ENCODE peak calls at places on chromosome 2, in eight cellular contexts. B is body of pancreas, M is Caco-2, I is IMR-90, X is right atrium auricular region, L is astrocyte, N is tibial artery, Y is PC-3. A is an unnamed sample.

GRCh38 chr2:3423492-3424170 is 44.1 kb downstream of the TRAPPC12 start:
- DNase-seq in B (peak), Y (peak), X (peak), N (peak), I (peak), M (peak), L (peak), A (no peak)

GRCh38 chr2:241562269-241562891 is 3.8 kb downstream of the BOK start:
- DNase-seq in B (no peak), N (no peak), I (no peak), Y (peak), L (no peak), X (no peak), M (no peak), A (peak)

GRCh38 chr2:38057651-38058410 is 18.1 kb downstream of the CYP1B1 start:
- DNase-seq in I (no peak), Y (peak), L (no peak), B (no peak), M (no peak), N (no peak), X (no peak), A (no peak)

GRCh38 chr2:191247381-191248057 is 2.3 kb downstream of the MYO1B start:
- DNase-seq in B (peak), X (no peak), L (peak), N (no peak), Y (peak), I (peak), M (peak), A (peak)

GRCh38 chr2:42297322-42297936 is 63.6 kb downstream of the COX7A2L start:
- DNase-seq in L (no peak), Y (no peak), N (no peak), M (no peak), B (no peak), I (no peak), X (no peak), A (no peak)

GRCh38 chr2:18117592-18117991 is 239.1 kb downstream of the KCNS3 start:
- DNase-seq in L (no peak), B (peak), N (no peak), I (peak), M (peak), X (no peak), Y (peak), A (no peak)

GRCh38 chr2:144645055-144645778 is 125.3 kb upstream of the ZEB2 start:
- DNase-seq in B (no peak), M (no peak), X (no peak), N (no peak), Y (no peak), I (peak), L (no peak), A (no peak)

GRCh38 chr2:205197468-205198129 is 484.7 kb upstream of the NRP2 start:
- DNase-seq in X (no peak), M (no peak), I (no peak), B (no peak), L (no peak), N (no peak), Y (no peak), A (no peak)

GRCh38 chr2:183089192-183089851 is 10.8 kb downstream of the DUSP19 start:
- DNase-seq in N (no peak), X (no peak), Y (no peak), M (no peak), L (no peak), I (no peak), B (no peak), A (no peak)

GRCh38 chr2:105042189-105042588 is 4.3 kb downstream of the MRPS9 start:
- DNase-seq in M (no peak), L (no peak), N (no peak), Y (no peak), X (no peak), B (peak), I (no peak), A (no peak)

GRCh38 chr2:36919041-36919837 is 47.1 kb downstream of the STRN start:
- DNase-seq in L (no peak), Y (no peak), X (no peak), M (peak), N (no peak), I (peak), B (no peak), A (no peak)

GRCh38 chr2:36918307-36918706 is 48.0 kb downstream of the STRN start:
- DNase-seq in B (no peak), L (no peak), M (no peak), N (no peak), Y (peak), I (peak), X (no peak), A (no peak)

DNA sequence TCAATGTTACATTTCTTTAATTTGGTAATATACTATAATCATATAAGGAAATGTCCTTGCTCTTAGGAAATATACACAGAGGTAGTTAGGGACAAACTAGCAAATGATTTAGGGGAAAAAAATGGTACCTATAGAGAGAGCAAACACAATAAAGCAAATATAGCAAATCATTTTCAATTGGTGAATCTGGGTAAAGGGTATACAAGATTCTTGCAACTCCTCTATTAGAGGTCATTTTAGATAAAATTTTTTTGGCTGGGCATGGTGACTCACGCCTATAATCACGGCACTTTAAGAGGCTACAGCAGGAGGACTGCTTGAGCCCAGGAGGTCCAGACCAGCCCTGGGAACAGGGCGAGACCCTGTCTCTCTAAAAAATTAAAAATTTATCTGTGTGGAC is 44.4 kb downstream of the STRN start:
- DNase-seq in L (no peak), Y (no peak), B (no peak), N (no peak), M (no peak), X (no peak), I (no peak), A (no peak)
- H3K4me3 ChIP-seq in L (no peak), Y (no peak), B (no peak), N (no peak), M (no peak), X (no peak), I (no peak), A (no peak)

GRCh38 chr2:27823564-27823963 is 52.0 kb downstream of the MRPL33 start:
- DNase-seq in L (no peak), X (no peak), M (no peak), I (no peak), N (no peak), B (no peak), Y (no peak), A (no peak)
- TF ChIP-seq CTCF in L (no peak), X (peak), M (peak), I (no peak), N (peak), B (no peak), Y (no peak), A (no peak)

GRCh38 chr2:36750101-36750500 is 53.6 kb downstream of the VIT start:
- DNase-seq in I (no peak), N (no peak), M (no peak), Y (no peak), X (no peak), L (no peak), B (no peak), A (no peak)

GRCh38 chr2:36748166-36748565 is 51.7 kb downstream of the VIT start:
- DNase-seq in I (peak), B (no peak), M (no peak), L (no peak), X (no peak), Y (no peak), N (no peak), A (no peak)

GRCh38 chr2:36756438-36756837 is 59.9 kb downstream of the VIT start:
- DNase-seq in N (no peak), X (no peak), B (no peak), I (no peak), M (no peak), Y (no peak), L (peak), A (no peak)

GRCh38 chr2:36754578-36754977 is 58.1 kb downstream of the VIT start:
- DNase-seq in I (no peak), M (no peak), Y (no peak), X (no peak), L (no peak), N (no peak), B (no peak), A (no peak)

DNA sequence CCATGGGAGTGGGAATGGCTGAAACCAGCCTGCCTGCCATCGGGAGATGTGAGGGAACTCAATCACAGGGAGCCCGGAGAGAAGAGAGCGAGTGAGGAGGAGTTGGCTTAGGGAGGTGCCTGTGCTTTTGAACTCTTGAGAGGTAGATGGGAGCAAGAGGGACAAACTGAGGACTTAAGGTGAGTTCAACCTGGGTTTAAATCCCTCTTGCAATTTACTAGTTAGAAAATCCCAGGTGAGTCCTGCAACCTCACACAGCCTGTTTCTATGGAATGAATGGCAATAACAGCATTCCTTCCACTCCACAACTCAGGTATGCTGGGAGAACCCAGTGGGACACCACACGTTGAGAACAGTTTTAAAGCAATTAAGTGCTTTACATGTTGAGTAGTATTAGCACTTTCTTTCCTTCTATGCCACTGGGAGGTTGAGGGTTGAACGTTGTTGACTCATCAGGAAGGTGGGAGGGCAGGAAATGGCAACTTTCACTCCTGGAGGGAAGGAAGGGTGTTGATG is 57.3 kb downstream of the VIT start:
- DNase-seq in N (no peak), L (no peak), X (no peak), I (no peak), B (no peak), Y (no peak), M (no peak), A (no peak)
- H3K4me3 ChIP-seq in N (no peak), L (no peak), X (no peak), I (no peak), B (no peak), Y (no peak), M (no peak), A (no peak)

GRCh38 chr2:157840568-157841156 is 35.5 kb downstream of the ACVR1 start:
- DNase-seq in L (peak), I (peak), N (peak), Y (no peak), X (no peak), M (no peak), B (peak), A (no peak)
- TF ChIP-seq CTCF in L (peak), I (no peak), N (peak), Y (no peak), X (peak), M (no peak), B (peak), A (no peak)

GRCh38 chr2:174327958-174328308 is 6.8 kb upstream of the SP9 start:
- DNase-seq in L (no peak), X (no peak), Y (no peak), M (no peak), I (no peak), B (no peak), N (no peak), A (no peak)

GRCh38 chr2:174325932-174326879 is 8.5 kb upstream of the SP9 start:
- DNase-seq in Y (no peak), N (no peak), X (no peak), L (no peak), B (no peak), I (peak), M (peak), A (no peak)

GRCh38 chr2:174328309-174329156 is 6.2 kb upstream of the SP9 start:
- DNase-seq in M (no peak), N (no peak), B (no peak), L (no peak), I (no peak), Y (no peak), X (no peak), A (no peak)

GRCh38 chr2:174327559-174327897 is 7.2 kb upstream of the SP9 start:
- DNase-seq in N (no peak), L (no peak), B (no peak), M (no peak), Y (no peak), X (no peak), I (no peak), A (no peak)

DNA sequence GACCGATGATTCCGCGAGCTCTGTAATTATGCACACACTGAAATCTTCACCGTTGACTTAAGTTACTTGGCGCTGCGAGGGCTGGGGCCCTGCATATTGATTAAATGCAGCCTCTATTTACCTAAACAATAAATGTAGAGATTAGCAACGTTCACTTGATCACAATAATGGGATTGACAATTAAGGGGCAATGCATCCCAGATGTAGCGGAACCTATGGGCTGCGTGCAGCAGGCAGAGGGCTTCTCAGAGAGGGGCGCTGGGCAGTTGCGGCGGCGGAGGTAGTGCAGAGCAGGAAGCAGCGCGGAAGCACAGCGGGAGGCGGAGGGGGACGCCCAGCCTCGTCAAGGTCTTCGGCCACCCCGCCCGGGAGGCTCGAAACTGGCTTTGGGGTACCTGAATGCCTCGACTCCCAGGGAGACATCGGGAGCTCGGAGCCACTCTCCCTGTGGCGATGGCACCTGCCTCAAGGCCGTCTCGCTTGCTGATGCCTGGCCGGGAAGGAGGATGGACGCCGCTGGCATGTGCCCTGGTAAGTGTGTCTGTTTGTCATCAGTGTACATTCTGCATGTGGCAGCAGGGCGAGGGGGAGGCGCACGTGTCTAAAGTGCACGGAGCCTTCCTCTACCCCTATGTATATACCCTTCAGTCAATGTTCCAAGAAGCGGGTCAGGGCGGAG is 7.7 kb upstream of the SP9 start:
- DNase-seq in N (no peak), X (no peak), M (no peak), Y (no peak), I (no peak), L (no peak), B (no peak), A (no peak)
- H3K4me3 ChIP-seq in N (peak), X (peak), M (peak), Y (no peak), I (no peak), L (peak), B (no peak), A (peak)

GRCh38 chr2:11123856-11124759 is 31.2 kb upstream of the SLC66A3 start:
- DNase-seq in X (no peak), M (peak), L (no peak), I (peak), N (no peak), Y (peak), B (peak), A (no peak)
- TF ChIP-seq CTCF in X (peak), M (peak), L (peak), I (peak), N (no peak), Y (peak), B (peak), A (peak)

GRCh38 chr2:217108086-217108485 is 248.2 kb upstream of the TNP1 start:
- DNase-seq in B (no peak), N (no peak), X (no peak), I (no peak), L (no peak), Y (no peak), M (no peak), A (no peak)
- H3K4me3 ChIP-seq in B (no peak), N (no peak), X (no peak), I (no peak), L (no peak), Y (no peak), M (no peak), A (no peak)